ENCODE peak calls at places on chromosomes 16 and 17, in seven cellular contexts. H is NCI-H748 treated with DMSO at 0.1 percent for 48 hours, G is fibroblast of mammary gland, U is AG04449, L is AG08395, I is posterior vena cava, S is left lung. O is an unnamed sample.
A peak's percentile ranks its signal among the peaks of the same experiment; 100 is the strongest.

GRCh38 chr17:38897176-38897575 is 27.3 kb downstream of the LASP1 start:
- DNase-seq in H (no peak), I (peak; percentile 86), G (peak; percentile 95), S (no peak), U (no peak), L (no peak), O (no peak)

GRCh38 chr17:47864791-47865216 is 13.8 kb upstream of the SP6 start:
- DNase-seq in G (no peak), L (peak; percentile 27), I (no peak), S (no peak), H (no peak), U (no peak), O (no peak)

GRCh38 chr16:27286446-27286845 is 17.9 kb upstream of the NSMCE1 start:
- DNase-seq in L (peak; percentile 94), I (no peak), S (no peak), H (no peak), U (peak; percentile 80), G (peak; percentile 97), O (peak; percentile 94)

GRCh38 chr17:44223574-44224046 is 4.1 kb upstream of the UBTF start:
- DNase-seq in L (peak; percentile 49), I (no peak), S (no peak), H (no peak), G (peak; percentile 95), U (no peak), O (no peak)

GRCh38 chr17:10754109-10754508 is 24.3 kb upstream of the TMEM220 start:
- DNase-seq in L (peak; percentile 29), S (no peak), H (no peak), G (peak; percentile 41), U (no peak), I (no peak), O (peak; percentile 48)

GRCh38 chr16:77789085-77789611 is 784 bp downstream of the VAT1L start:
- DNase-seq in L (no peak), G (no peak), I (no peak), U (no peak), S (no peak), H (no peak), O (no peak)

GRCh38 chr16:69182730-69183416 is 4.1 kb upstream of the SNTB2 start:
- DNase-seq in S (no peak), I (no peak), U (no peak), G (no peak), L (no peak), H (no peak), O (no peak)

GRCh38 chr17:50426814-50427787 is 1.1 kb downstream of the ACSF2 start:
- DNase-seq in G (peak; percentile 14), S (peak; percentile 57), U (no peak), L (peak; percentile 57), I (no peak), H (no peak), O (peak; percentile 40)

GRCh38 chr16:67528870-67529638 is 425 bp downstream of the RIPOR1 start:
- DNase-seq in G (no peak), U (no peak), I (no peak), L (peak; percentile 40), S (no peak), H (no peak), O (peak; percentile 34)

GRCh38 chr16:81261049-81261648 is 22.7 kb downstream of the BCO1 start:
- DNase-seq in S (no peak), I (no peak), G (peak; percentile 24), U (no peak), H (no peak), L (peak; percentile 46), O (peak; percentile 46)

GRCh38 chr16:19885456-19886060 is 910 bp upstream of the GPRC5B start:
- DNase-seq in H (no peak), I (peak; percentile 83), U (no peak), L (no peak), G (no peak), S (no peak), O (peak; percentile 21)

GRCh38 chr17:19397556-19398041 is 10.6 kb upstream of the MFAP4 start:
- DNase-seq in I (peak; percentile 23), H (no peak), G (no peak), U (no peak), L (no peak), S (peak; percentile 18), O (no peak)

GRCh38 chr16:57531253-57531575 is 5.2 kb downstream of the CCDC102A start:
- DNase-seq in G (no peak), I (peak; percentile 49), U (no peak), L (no peak), H (no peak), S (no peak), O (no peak)

GRCh38 chr17:229130-229944 is 47.9 kb upstream of the DOC2B start:
- DNase-seq in U (no peak), S (peak; percentile 4), G (no peak), L (no peak), H (no peak), I (peak; percentile 76), O (peak; percentile 9)

GRCh38 chr16:1932050-1933028 is 10.7 kb downstream of the MSRB1 start:
- DNase-seq in S (no peak), G (no peak), I (no peak), U (no peak), L (no peak), H (no peak), O (peak; percentile 30)

GRCh38 chr17:45284176-45285140 is 22.6 kb upstream of the SPATA32 start:
- DNase-seq in S (no peak), U (no peak), I (no peak), G (no peak), H (no peak), L (no peak), O (no peak)

GRCh38 chr16:69404275-69404805 is 18.5 kb upstream of the TERF2 start:
- DNase-seq in L (peak; percentile 68), H (no peak), S (peak; percentile 52), I (no peak), U (peak; percentile 9), G (no peak), O (peak; percentile 58)

GRCh38 chr17:74452027-74452840 is 14.2 kb upstream of the CD300A start:
- DNase-seq in G (peak; percentile 30), I (no peak), L (no peak), S (no peak), H (no peak), U (no peak), O (no peak)

GRCh38 chr16:80569440-80570105 is 28.8 kb downstream of the DYNLRB2 start:
- DNase-seq in G (peak; percentile 32), H (no peak), U (no peak), I (no peak), L (peak; percentile 33), S (no peak), O (peak; percentile 54)

GRCh38 chr17:57895382-57896060 is 45.7 kb upstream of the MRPS23 start:
- DNase-seq in G (no peak), U (no peak), I (no peak), S (no peak), L (no peak), H (no peak), O (no peak)

GRCh38 chr17:58312824-58313223 is 15.8 kb downstream of the TSPOAP1 start:
- DNase-seq in S (no peak), G (no peak), H (no peak), I (no peak), L (no peak), U (no peak), O (no peak)

GRCh38 chr16:54647731-54648221 is 282.9 kb upstream of the IRX5 start:
- DNase-seq in I (no peak), S (no peak), H (no peak), L (no peak), G (peak; percentile 72), U (no peak), O (no peak)

GRCh38 chr17:75942473-75942872 is 1.6 kb upstream of the FBF1 start:
- DNase-seq in G (no peak), U (no peak), I (no peak), S (no peak), L (no peak), H (no peak), O (no peak)

GRCh38 chr17:50501054-50501453 is 7.2 kb upstream of the MYCBPAP start:
- DNase-seq in H (no peak), S (no peak), L (no peak), U (no peak), G (peak; percentile 58), I (peak; percentile 50), O (peak; percentile 33)

GRCh38 chr17:9308069-9308468 is 267.6 kb downstream of the STX8 start:
- DNase-seq in U (no peak), H (no peak), L (no peak), I (no peak), G (no peak), S (no peak), O (no peak)

GRCh38 chr16:30609002-30609927 is 924 bp downstream of the ZNF689 start:
- DNase-seq in U (no peak), I (peak; percentile 90), L (peak; percentile 58), G (no peak), S (peak; percentile 59), H (no peak), O (peak; percentile 53)

GRCh38 chr17:52420555-52421078 is 262.1 kb upstream of the CA10 start:
- DNase-seq in I (no peak), L (no peak), G (no peak), U (no peak), H (no peak), S (no peak), O (no peak)

GRCh38 chr17:61408151-61409041 is 8.8 kb downstream of the TBX2 start:
- DNase-seq in H (no peak), U (no peak), I (peak; percentile 77), G (no peak), L (no peak), S (peak; percentile 30), O (no peak)